ENCODE peak calls at places on chromosomes 1 and 21, in nine cellular contexts. O, Z, B, S, C, M, J, Q and X are unnamed samples.

GRCh38 chr1:47182681-47183235 is 7.1 kb downstream of the PDZK1IP1 start:
- DNase-seq in O (no peak), J (no peak), B (no peak), M (no peak), Z (no peak), S (no peak), Q (no peak), C (no peak), X (no peak)

GRCh38 chr1:77424236-77424635 is 142.4 kb downstream of the AK5 start:
- DNase-seq in J (no peak), C (no peak), Z (no peak), S (no peak), M (peak), O (no peak), Q (no peak), B (no peak), X (no peak)

GRCh38 chr1:115466433-115466832 is 128.4 kb upstream of the NGF start:
- DNase-seq in C (no peak), O (no peak), Z (no peak), B (no peak), S (no peak), M (no peak), Q (no peak), J (no peak), X (no peak)

GRCh38 chr21:45836268-45836655 is 145.3 kb upstream of the COL6A1 start:
- DNase-seq in C (no peak), B (no peak), Z (no peak), M (peak), J (no peak), Q (no peak), S (no peak), O (no peak), X (no peak)

GRCh38 chr1:230103341-230104173 is 36.5 kb downstream of the GALNT2 start:
- DNase-seq in B (no peak), C (no peak), M (peak), Z (no peak), Q (no peak), J (no peak), O (no peak), S (no peak), X (no peak)

GRCh38 chr1:33424610-33425009 is 6.3 kb downstream of the PHC2 start:
- DNase-seq in B (no peak), S (no peak), Z (no peak), C (no peak), J (no peak), M (no peak), O (no peak), Q (no peak), X (no peak)

GRCh38 chr1:236904874-236905741 is 99.1 kb downstream of the MT1HL1 start:
- DNase-seq in Z (no peak), M (peak), Q (no peak), B (no peak), J (peak), C (no peak), O (peak), S (no peak), X (no peak)

GRCh38 chr1:50414853-50415234 is 8.4 kb downstream of the DMRTA2 start:
- DNase-seq in M (no peak), C (no peak), J (no peak), Q (no peak), Z (no peak), S (no peak), O (no peak), B (no peak), X (no peak)

GRCh38 chr1:157597959-157598667 is at the start of gene FCRL4:
- DNase-seq in M (no peak), Z (no peak), B (no peak), J (no peak), O (no peak), S (no peak), Q (no peak), C (no peak), X (no peak)

DNA sequence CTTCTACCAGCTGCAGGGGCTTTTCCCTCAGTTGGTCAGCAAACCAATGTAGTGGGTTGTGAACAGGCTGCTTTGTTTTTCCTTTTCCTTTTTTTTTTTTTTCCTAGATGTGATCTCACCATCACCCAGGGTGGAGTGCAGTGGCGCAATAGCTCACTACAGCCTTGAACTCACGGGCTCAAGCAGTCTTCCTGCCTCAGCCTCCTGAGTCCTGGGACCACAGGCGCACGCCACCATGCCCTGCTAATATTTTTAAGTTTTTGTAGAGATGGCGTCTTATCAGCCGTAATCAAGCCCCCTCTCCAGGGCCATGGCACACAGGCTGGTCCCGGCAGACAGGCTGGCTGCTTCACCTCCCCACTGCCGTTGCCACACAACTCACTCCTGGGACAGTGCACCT is 3.4 kb upstream of the TRIM11 start:
- DNase-seq in C (no peak), M (peak), S (no peak), O (no peak), J (no peak), Q (no peak), Z (no peak), B (no peak), X (peak)
- H3K27ac ChIP-seq in C (no peak), M (no peak), S (no peak), O (no peak), J (no peak), Q (no peak), Z (no peak), B (no peak), X (no peak)

GRCh38 chr1:235864469-235864868 is 2.2 kb downstream of the LYST start:
- DNase-seq in M (no peak), O (no peak), J (no peak), Q (no peak), B (no peak), C (no peak), Z (no peak), S (no peak), X (no peak)
- H3K4me3 ChIP-seq in M (no peak), O (no peak), J (no peak), Q (no peak), B (peak), C (no peak), Z (no peak), S (no peak), X (no peak)

GRCh38 chr21:41090981-41091380 is 77.0 kb upstream of the BACE2 start:
- DNase-seq in Q (no peak), S (no peak), J (no peak), C (no peak), B (no peak), O (no peak), Z (no peak), M (no peak), X (no peak)

GRCh38 chr21:41091561-41091960 is 76.4 kb upstream of the BACE2 start:
- DNase-seq in M (no peak), C (no peak), S (no peak), B (no peak), Q (no peak), J (no peak), O (no peak), Z (no peak), X (no peak)

DNA sequence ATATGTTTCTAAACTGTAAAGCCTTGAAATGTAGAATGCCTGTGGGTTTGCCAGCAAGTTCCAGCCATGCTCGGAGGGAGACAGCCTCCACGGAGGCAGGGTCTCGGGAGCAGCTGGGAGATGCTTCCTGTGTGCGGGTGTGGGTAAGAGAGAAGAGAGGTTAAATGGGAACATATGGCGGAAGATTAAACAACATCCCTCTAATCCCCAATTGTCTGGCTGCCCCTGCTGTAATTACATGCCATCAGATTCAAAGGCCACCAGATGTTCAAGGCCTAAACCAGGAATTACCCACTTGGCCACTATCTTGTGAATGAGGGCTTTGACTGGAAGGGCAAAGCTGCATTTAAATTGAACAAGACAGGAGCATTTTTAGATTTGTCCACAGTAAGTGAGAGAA is 81.4 kb upstream of the BACE2 start:
- DNase-seq in Z (no peak), Q (no peak), S (no peak), M (no peak), C (no peak), J (no peak), O (no peak), B (no peak), X (no peak)
- H3K27ac ChIP-seq in Z (no peak), Q (no peak), S (no peak), M (no peak), C (no peak), J (no peak), O (no peak), B (no peak), X (no peak)

DNA sequence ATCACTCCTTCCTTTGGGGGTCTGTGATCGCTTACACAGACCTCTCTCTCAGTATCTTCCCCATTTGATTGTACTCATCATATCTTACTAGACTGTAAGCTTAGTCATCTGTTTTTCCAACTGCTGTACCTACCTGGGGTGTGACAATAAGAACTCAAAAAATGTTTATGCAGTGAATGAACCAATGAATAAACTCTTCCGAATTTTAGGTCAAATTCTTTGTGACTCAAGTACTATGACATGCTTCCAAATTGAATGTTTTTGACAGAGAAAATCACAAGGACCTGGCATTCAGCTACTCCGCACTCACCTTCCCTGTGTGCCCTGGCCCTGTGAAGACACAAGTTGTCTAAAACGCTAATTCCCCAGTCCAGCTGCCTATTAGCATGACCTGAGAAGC is 42.1 kb downstream of the TMCO4 start:
- DNase-seq in S (no peak), J (no peak), Z (no peak), O (no peak), M (no peak), Q (no peak), C (no peak), B (no peak), X (no peak)
- H3K4me3 ChIP-seq in S (no peak), J (no peak), Z (no peak), O (no peak), M (no peak), Q (no peak), C (no peak), B (no peak), X (no peak)

GRCh38 chr1:39129514-39129913 is 75.0 kb upstream of the MACF1 start:
- DNase-seq in B (peak), S (no peak), Z (no peak), O (no peak), Q (no peak), J (no peak), C (no peak), M (peak), X (no peak)

GRCh38 chr1:39131940-39132339 is 72.6 kb upstream of the MACF1 start:
- DNase-seq in B (no peak), C (no peak), Z (no peak), S (no peak), Q (no peak), J (no peak), O (no peak), M (no peak), X (no peak)

GRCh38 chr1:39128126-39128525 is 76.4 kb upstream of the MACF1 start:
- DNase-seq in C (no peak), O (no peak), S (no peak), B (no peak), Z (no peak), Q (no peak), M (no peak), J (no peak), X (no peak)

GRCh38 chr1:39128959-39129358 is 75.5 kb upstream of the MACF1 start:
- DNase-seq in C (no peak), M (no peak), B (no peak), S (no peak), O (no peak), J (peak), Z (no peak), Q (peak), X (no peak)

GRCh38 chr1:39130297-39130696 is 74.2 kb upstream of the MACF1 start:
- DNase-seq in S (no peak), M (peak), Q (no peak), Z (no peak), B (no peak), O (no peak), C (no peak), J (no peak), X (no peak)
- H3K27ac ChIP-seq in S (no peak), M (no peak), Q (peak), Z (no peak), B (no peak), O (peak), C (no peak), J (no peak), X (peak)